ENCODE peak calls at places on chromosomes 3 and 15, in seven cellular contexts. Y is progenitor cell of endocrine pancreas; H is H1; K is CD4-positive, alpha-beta T cell; Q is IMR-90; I is body of pancreas; U is HepG2. R is an unnamed sample.

GRCh38 chr3:99702953-99703352 is 64.6 kb downstream of the COL8A1 start:
- DNase-seq in K (no peak), Q (peak; percentile 68), H (no peak), U (no peak), Y (no peak), I (no peak), R (no peak)

GRCh38 chr15:59247364-59247763 is 40.7 kb downstream of the LDHAL6B start:
- DNase-seq in K (peak; percentile 19), I (peak; percentile 68), H (peak; percentile 15), Y (peak; percentile 18), U (peak; percentile 74), Q (peak; percentile 74), R (no peak)

GRCh38 chr15:92914103-92914499 is 14.0 kb downstream of the CHD2 start:
- DNase-seq in H (no peak), I (no peak), Q (no peak), Y (no peak), U (no peak), K (no peak), R (no peak)

GRCh38 chr3:15325228-15325627 is 7.2 kb downstream of the SH3BP5 start:
- DNase-seq in H (peak; percentile 51), K (no peak), I (no peak), U (no peak), Y (no peak), Q (peak; percentile 85), R (no peak)

GRCh38 chr3:52494446-52494845 is 692 bp upstream of the STAB1 start:
- DNase-seq in Q (no peak), Y (no peak), K (no peak), U (no peak), I (no peak), H (no peak), R (no peak)

GRCh38 chr15:55993111-55993803 is at the start of gene NEDD4:
- DNase-seq in U (peak; percentile 76), Y (peak; percentile 70), Q (peak; percentile 86), I (peak; percentile 86), K (peak; percentile 57), H (no peak), R (peak; percentile 92)

GRCh38 chr15:100186366-100186765 is 155.4 kb downstream of the ADAMTS17 start:
- DNase-seq in I (no peak), Q (no peak), K (no peak), H (no peak), U (no peak), Y (no peak), R (no peak)

GRCh38 chr15:38535451-38536200 is 29.0 kb downstream of the RASGRP1 start:
- DNase-seq in K (no peak), H (no peak), I (no peak), Y (no peak), U (no peak), Q (peak; percentile 60), R (no peak)

GRCh38 chr15:32861741-32862140 is 143.9 kb downstream of the GREM1 start:
- DNase-seq in I (peak; percentile 33), K (no peak), Q (peak; percentile 73), H (no peak), U (no peak), Y (no peak), R (no peak)

GRCh38 chr3:157573780-157574378 is 70.7 kb upstream of the VEPH1 start:
- DNase-seq in U (no peak), K (no peak), Y (no peak), I (peak; percentile 27), Q (peak; percentile 43), H (no peak), R (no peak)

GRCh38 chr3:167148121-167148520 is 232.0 kb downstream of the ZBBX start:
- DNase-seq in K (no peak), I (no peak), Y (no peak), H (no peak), U (no peak), Q (no peak), R (no peak)

GRCh38 chr3:167151671-167152070 is 228.4 kb downstream of the ZBBX start:
- DNase-seq in Y (no peak), U (no peak), I (no peak), K (no peak), H (no peak), Q (no peak), R (no peak)
- TF ChIP-seq CTCF in Y (no peak), U (no peak), I (no peak), K (no peak), H (no peak), Q (no peak), R (no peak)

GRCh38 chr15:53665930-53666329 is 93.5 kb downstream of the WDR72 start:
- DNase-seq in H (no peak), U (peak; percentile 18), Q (no peak), I (peak; percentile 2), Y (no peak), K (no peak), R (no peak)
- TF ChIP-seq CTCF in H (no peak), U (peak; percentile 60), Q (no peak), I (peak; percentile 12), Y (peak; percentile 45), K (no peak), R (no peak)

DNA sequence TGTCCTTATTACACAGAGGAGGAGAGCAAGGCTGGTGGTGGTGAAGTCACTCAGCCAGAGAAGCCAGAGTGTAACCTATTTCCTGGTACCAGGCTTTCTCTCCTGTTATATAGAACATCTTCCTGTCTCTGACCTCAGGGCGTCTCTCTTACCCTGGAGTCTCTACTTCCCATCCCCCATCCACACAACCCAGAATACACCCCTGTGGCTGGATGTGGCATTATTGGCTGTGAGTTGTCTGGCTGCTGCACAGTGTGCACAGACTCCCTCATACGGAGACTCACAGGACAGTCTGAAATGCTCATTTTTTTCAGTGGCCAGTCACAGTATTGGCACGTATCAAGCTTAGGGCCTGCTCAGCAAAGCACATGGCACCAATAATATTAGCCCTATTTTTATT is 8.6 kb downstream of the PODXL2 start:
- DNase-seq in K (no peak), I (no peak), Y (no peak), U (no peak), H (no peak), Q (no peak), R (no peak)
- TF ChIP-seq CTCF in K (no peak), I (no peak), Y (no peak), U (no peak), H (no peak), Q (no peak), R (no peak)

GRCh38 chr15:96326551-96327154 is 3.8 kb upstream of the NR2F2 start:
- DNase-seq in Q (no peak), H (no peak), U (no peak), Y (no peak), K (no peak), I (peak; percentile 27), R (peak; percentile 25)
- TF ChIP-seq CTCF in Q (no peak), H (no peak), U (no peak), Y (no peak), K (no peak), I (no peak), R (no peak)

DNA sequence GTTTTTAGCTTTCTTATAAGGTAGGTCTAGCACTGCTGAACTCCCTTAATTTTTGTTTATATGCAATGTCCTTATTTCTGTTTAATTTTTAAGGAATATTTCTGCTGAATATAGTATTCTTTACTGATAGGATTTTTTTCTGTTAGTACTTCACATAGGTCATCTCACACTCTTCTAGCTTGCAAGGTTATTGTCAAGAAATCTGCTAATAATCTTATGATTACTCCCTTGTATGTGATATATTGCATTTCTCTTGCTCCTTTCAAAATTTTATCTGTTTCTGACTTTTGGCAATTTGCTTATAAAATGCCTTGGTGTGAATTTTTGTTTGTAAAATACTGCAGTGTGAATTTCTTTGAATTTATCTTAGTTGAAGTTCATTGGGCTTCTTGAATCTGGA is 298.4 kb downstream of the GAP43 start:
- DNase-seq in Y (no peak), U (no peak), H (no peak), K (no peak), Q (no peak), I (no peak), R (no peak)
- TF ChIP-seq CTCF in Y (no peak), U (no peak), H (no peak), K (no peak), Q (no peak), I (no peak), R (no peak)